ENCODE peak calls at places on chromosomes 7 and 10, in six cellular contexts. K is NB4, H is HepG2, O is K562, A is GM12878, X is endothelial cell of umbilical vein. B is an unnamed sample.

GRCh38 chr7:77537595-77538185 is 595 bp downstream of the PTPN12 start:
- DNase-seq in A (no peak), X (no peak), O (peak), H (peak), K (peak), B (peak)

GRCh38 chr7:159001811-159002210 is 142.9 kb downstream of the VIPR2 start:
- DNase-seq in O (no peak), A (no peak), H (no peak), X (no peak), K (no peak), B (no peak)

GRCh38 chr10:70549962-70550845 is 52.3 kb downstream of the PRF1 start:
- DNase-seq in X (peak), O (peak), H (peak), K (peak), A (peak), B (peak)

GRCh38 chr7:1811850-1812692 is 142.0 kb downstream of the ELFN1 start:
- DNase-seq in A (no peak), X (no peak), K (no peak), O (no peak), H (peak), B (peak)

GRCh38 chr10:71604324-71605018 is 115.1 kb downstream of the C10orf105 start:
- DNase-seq in A (no peak), X (no peak), O (no peak), K (no peak), H (no peak), B (no peak)

GRCh38 chr7:38658916-38659315 is 27.7 kb upstream of the AMPH start:
- DNase-seq in X (no peak), K (peak), O (no peak), H (no peak), A (no peak), B (no peak)

GRCh38 chr10:5645375-5645774 is 21.0 kb downstream of the ASB13 start:
- DNase-seq in A (no peak), X (no peak), O (no peak), K (no peak), H (no peak), B (no peak)

GRCh38 chr10:72164617-72165016 is 51.2 kb upstream of the ANAPC16 start:
- DNase-seq in K (peak), A (no peak), O (peak), X (no peak), H (no peak), B (no peak)

GRCh38 chr7:42493436-42494198 is 256.6 kb upstream of the GLI3 start:
- DNase-seq in A (no peak), O (peak), K (no peak), X (peak), H (no peak), B (peak)

GRCh38 chr7:15832996-15833395 is 146.5 kb upstream of the MEOX2 start:
- DNase-seq in O (no peak), X (peak), A (no peak), H (no peak), K (no peak), B (no peak)

GRCh38 chr10:78634389-78634815 is 434.4 kb upstream of the ZMIZ1 start:
- DNase-seq in O (no peak), K (no peak), H (no peak), X (no peak), A (no peak), B (no peak)

GRCh38 chr7:37578350-37578749 is 105.2 kb upstream of the GPR141 start:
- DNase-seq in O (no peak), A (no peak), X (no peak), K (no peak), H (no peak), B (no peak)

GRCh38 chr7:69597278-69598076 is 798 bp upstream of the AUTS2 start:
- DNase-seq in X (peak), O (no peak), A (no peak), H (no peak), K (peak), B (peak)

GRCh38 chr10:4285121-4285520 is 500.1 kb upstream of the KLF6 start:
- DNase-seq in X (no peak), H (no peak), K (no peak), A (no peak), O (no peak), B (no peak)
- TF ChIP-seq MYC in X (no peak), H (no peak), K (no peak), A (no peak), O (no peak), B (no peak)

DNA sequence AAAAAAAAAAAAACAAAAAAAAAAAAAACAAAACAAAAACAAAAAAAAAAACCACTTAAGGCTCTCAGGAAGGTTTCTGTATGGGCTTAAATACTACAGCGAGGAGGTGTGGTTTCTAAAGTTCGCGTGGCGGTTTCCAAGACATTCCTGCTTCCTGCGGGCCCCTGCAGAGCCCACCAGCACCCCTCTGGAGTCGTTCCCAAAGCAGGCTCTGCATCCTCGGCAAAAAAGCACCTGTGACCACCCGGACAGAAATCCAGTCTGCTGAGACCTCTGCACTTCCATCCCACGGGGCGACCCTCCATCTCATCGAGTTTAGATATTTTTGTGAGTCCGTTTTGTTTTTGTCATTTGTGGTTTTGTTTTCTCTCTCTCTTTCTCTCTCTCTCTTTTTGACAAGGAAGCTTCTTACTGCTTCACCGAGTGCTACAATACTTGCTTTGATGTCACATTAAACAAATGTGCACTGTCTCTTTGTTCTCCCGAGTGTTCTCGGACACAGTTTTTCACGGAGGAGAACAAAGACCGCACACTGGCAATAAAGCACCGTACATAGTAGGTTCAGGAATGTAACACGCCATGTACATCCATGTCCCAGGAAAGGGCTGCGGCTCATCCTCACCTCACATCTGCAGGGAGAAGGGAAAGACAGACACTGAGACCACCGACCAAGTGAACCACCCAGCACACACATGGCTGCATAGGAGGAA is 21.5 kb downstream of the PDGFA start:
- DNase-seq in H (no peak), O (no peak), K (no peak), X (no peak), A (no peak), B (no peak)
- TF ChIP-seq MYC in H (no peak), O (no peak), K (no peak), X (no peak), A (no peak), B (no peak)

DNA sequence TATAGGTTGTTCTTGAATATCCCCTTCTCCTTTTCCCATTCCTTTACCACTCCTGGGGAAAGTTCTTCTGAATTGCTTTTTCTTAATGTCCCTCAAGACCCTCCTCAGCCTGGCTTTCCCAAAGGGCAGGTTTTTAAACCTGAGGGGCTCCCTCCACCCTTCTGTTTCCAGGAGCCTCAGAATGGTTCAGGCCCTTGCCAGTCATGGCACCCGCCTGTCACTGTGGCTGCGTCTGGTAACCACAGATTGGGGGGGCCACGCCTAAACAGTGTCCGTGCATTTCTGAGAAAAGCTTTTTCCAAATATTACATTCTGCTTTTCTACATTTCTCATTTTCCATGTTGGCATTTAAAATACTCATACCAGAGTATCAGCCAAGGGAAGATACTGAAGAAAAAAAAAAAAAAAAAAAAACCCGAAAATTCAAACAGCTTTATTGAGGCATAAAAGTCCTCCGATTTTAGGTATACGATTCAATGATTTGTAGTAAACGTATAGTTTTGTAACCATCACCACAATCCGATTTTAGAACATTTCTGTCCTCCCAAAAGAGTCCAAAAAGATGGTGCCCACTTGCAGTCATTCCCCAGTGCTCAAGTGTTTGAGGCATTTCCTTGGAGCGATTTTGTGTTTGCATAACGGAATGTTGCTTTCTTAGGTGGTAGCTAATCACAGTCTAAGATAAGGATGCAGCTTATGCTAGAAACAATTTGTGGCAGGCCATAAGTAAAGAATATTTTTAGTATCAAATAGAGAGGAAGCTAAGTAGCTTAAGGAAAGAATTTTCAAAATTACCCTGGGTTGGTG is 22.1 kb downstream of the HKDC1 start:
- DNase-seq in X (no peak), O (peak), H (no peak), A (no peak), K (no peak), B (no peak)
- TF ChIP-seq MYC in X (no peak), O (no peak), H (no peak), A (no peak), K (no peak), B (no peak)

DNA sequence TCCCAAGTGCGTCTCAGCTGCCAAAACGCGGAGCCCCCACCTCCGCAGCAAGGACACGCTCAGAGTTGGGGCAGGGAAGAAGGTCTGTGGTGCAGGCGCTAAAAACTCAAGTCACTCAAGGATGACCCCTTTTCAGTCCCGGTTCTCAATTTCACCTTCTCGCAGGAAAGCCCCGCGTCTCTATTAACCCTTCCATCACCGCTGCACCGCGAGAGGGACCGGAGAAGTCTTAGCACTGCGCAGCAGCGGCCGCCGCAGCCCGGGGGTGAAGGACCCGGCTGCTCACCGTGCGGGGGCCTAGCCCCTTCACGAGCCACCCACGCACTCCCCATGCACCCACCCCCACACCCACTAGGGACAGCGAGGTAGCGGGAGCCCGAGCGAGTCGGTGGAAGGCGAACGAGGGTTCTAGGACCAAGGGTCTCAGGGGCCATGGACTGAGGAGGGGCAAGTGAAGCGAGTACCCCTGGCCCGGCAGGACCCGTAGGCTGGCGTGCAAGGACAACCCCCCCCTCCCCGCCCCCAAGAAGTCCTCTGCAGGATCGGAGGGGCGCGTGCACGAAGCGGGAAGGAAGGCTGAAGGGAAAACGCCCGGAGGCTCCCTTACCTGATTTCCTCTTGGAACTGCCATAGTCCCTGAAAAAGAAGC is 162.8 kb downstream of the SH3PXD2A start:
- DNase-seq in A (no peak), K (no peak), X (no peak), H (no peak), O (peak), B (no peak)
- TF ChIP-seq MYC in A (no peak), K (no peak), X (no peak), H (no peak), O (no peak), B (no peak)

DNA sequence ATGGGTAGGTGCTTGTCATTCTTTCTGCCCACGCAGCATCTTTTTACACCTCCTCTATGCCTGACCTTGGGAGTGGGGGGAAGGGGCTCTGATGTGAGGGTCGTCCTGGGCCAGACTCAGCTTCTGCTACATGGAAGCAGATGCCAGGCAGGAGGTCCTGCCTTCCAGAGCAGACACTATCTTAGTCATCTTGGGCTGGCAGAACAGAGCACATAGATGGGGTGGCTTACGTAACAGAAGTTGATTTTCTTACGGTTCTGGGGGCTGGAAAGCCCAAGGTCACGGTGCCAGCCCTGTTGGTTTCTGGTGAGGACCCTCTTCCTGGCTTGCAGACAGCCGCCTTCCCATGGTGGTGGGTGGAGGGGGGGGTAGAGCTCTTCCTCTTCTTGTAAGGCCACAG is 159.0 kb downstream of the PRKAG2 start:
- DNase-seq in K (no peak), H (no peak), A (no peak), O (no peak), X (no peak), B (no peak)
- TF ChIP-seq MYC in K (no peak), H (no peak), A (no peak), O (no peak), X (no peak), B (no peak)